ENCODE peak calls at places on chromosome 1, in five cellular contexts. R, U, B, J and Y are unnamed samples.

GRCh38 chr1:24558902-24559791 is 3.3 kb downstream of the NCMAP start:
- DNase-seq in U (no peak), R (no peak), J (no peak), B (no peak), Y (peak; percentile 87)

GRCh38 chr1:2190491-2190976 is 4.0 kb downstream of the FAAP20 start:
- DNase-seq in U (no peak), B (no peak), R (no peak), J (no peak), Y (no peak)

GRCh38 chr1:110440877-110441276 is 10.1 kb upstream of the PROK1 start:
- DNase-seq in B (no peak), J (no peak), U (no peak), R (no peak), Y (no peak)

GRCh38 chr1:18630511-18631495 is at the start of gene PAX7:
- DNase-seq in J (no peak), R (no peak), U (no peak), B (no peak), Y (no peak)

GRCh38 chr1:31239653-31240241 is at the start of gene NKAIN1:
- DNase-seq in B (no peak), R (no peak), J (peak; percentile 13), U (no peak), Y (no peak)

GRCh38 chr1:29271724-29272123 is 35.4 kb downstream of the PTPRU start:
- DNase-seq in B (no peak), U (no peak), R (no peak), J (no peak), Y (no peak)

GRCh38 chr1:40341509-40342380 is 24.7 kb upstream of the COL9A2 start:
- DNase-seq in B (no peak), J (peak; percentile 38), R (no peak), U (no peak), Y (no peak)

GRCh38 chr1:3651939-3652537 is at the start of gene TP73:
- DNase-seq in U (peak; percentile 18), R (peak; percentile 42), J (peak; percentile 29), B (no peak), Y (no peak)

GRCh38 chr1:229221106-229222019 is 49.5 kb upstream of the RAB4A start:
- DNase-seq in J (no peak), R (no peak), B (no peak), U (no peak), Y (peak; percentile 81)